ENCODE peak calls at places on chromosomes 1 and 21, in six cellular contexts. R is Caco-2, F is breast epithelium, E is Calu3, Q is activated B cell treated with CpG ODN at 0.5 μM for 24 hours, P is SK-N-SH. N is an unnamed sample.

GRCh38 chr1:61472876-61473275 is 252.1 kb downstream of the TM2D1 start:
- DNase-seq in R (no peak), F (no peak), E (no peak), Q (no peak), P (no peak), N (no peak)

GRCh38 chr21:35234725-35235124 is 185.6 kb upstream of the RUNX1 start:
- DNase-seq in R (no peak), F (no peak), E (no peak), Q (no peak), P (no peak), N (no peak)

GRCh38 chr1:207388721-207389120 is 65.4 kb upstream of the CR2 start:
- DNase-seq in R (no peak), F (no peak), E (no peak), Q (no peak), P (no peak), N (no peak)

GRCh38 chr1:236176337-236177336 is 34.3 kb downstream of the GPR137B start:
- DNase-seq in R (no peak), F (peak; percentile 2), E (peak; percentile 15), Q (no peak), P (no peak), N (no peak)

GRCh38 chr21:33115586-33116541 is 45.9 kb downstream of the OLIG1 start:
- DNase-seq in R (no peak), F (peak; percentile 22), E (no peak), Q (no peak), P (no peak), N (no peak)

GRCh38 chr1:81252471-81253160 is 548.1 kb upstream of the ADGRL2 start:
- DNase-seq in R (no peak), F (no peak), E (no peak), Q (no peak), P (no peak), N (no peak)

GRCh38 chr1:79633456-79633855 is 626.9 kb upstream of the ADGRL4 start:
- DNase-seq in R (no peak), F (no peak), E (no peak), Q (no peak), P (no peak), N (no peak)

GRCh38 chr1:37305841-37306240 is 168.5 kb upstream of the ZC3H12A start:
- DNase-seq in R (no peak), F (no peak), E (no peak), Q (no peak), P (no peak), N (no peak)

GRCh38 chr21:45455321-45456013 is 50.5 kb downstream of the COL18A1 start:
- DNase-seq in R (no peak), F (peak; percentile 77), E (no peak), Q (no peak), P (no peak), N (no peak)

GRCh38 chr1:197544553-197544952 is 230.7 kb downstream of the DENND1B start:
- DNase-seq in R (no peak), F (no peak), E (no peak), Q (no peak), P (no peak), N (no peak)

GRCh38 chr1:19644761-19645543 is 841 bp downstream of the NBL1 start:
- DNase-seq in R (no peak), F (no peak), E (no peak), Q (peak; percentile 31), P (peak; percentile 77), N (no peak)

GRCh38 chr1:171032822-171033702 is 57.6 kb upstream of the FMO3 start:
- DNase-seq in R (no peak), F (no peak), E (no peak), Q (no peak), P (no peak), N (no peak)

GRCh38 chr21:26032263-26032662 is 138.3 kb downstream of the APP start:
- DNase-seq in R (no peak), F (no peak), E (no peak), Q (no peak), P (no peak), N (no peak)
- TF ChIP-seq CTCF in R (no peak), F (no peak), E (no peak), Q (no peak), P (peak; percentile 20), N (no peak)

GRCh38 chr21:37220981-37221664 is 46.0 kb downstream of the VPS26C start:
- DNase-seq in R (peak; percentile 95), F (peak; percentile 88), E (peak; percentile 92), Q (peak; percentile 90), P (peak; percentile 94), N (peak; percentile 97)
- TF ChIP-seq CTCF in R (peak; percentile 48), F (no peak), E (no peak), Q (no peak), P (peak; percentile 31), N (no peak)

GRCh38 chr1:10788592-10789006 is 7.8 kb downstream of the CASZ1 start:
- DNase-seq in R (peak; percentile 30), F (no peak), E (peak; percentile 55), Q (no peak), P (peak; percentile 86), N (no peak)
- TF ChIP-seq CTCF in R (peak; percentile 37), F (peak; percentile 43), E (no peak), Q (no peak), P (no peak), N (no peak)

DNA sequence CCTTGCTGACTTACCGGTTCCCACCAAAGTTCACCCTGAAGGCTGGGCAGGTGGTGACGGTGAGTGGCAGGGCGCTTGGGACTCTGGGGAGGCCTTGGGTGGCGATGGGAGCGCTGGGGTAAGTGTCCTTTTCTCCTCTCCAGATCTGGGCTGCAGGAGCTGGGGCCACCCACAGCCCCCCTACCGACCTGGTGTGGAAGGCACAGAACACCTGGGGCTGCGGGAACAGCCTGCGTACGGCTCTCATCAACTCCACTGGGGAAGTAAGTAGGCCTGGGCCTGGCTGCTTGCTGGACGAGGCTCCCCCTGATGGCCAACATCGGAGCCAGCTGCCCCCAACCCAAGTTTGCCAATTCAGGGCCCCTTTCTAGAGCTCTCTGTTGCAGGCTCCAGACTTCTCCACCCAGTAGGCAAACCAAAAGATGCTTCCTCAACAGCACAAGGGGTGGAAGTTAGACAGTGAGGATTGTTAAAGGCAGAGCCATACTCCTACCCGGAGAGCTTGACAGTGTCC is 16.4 kb upstream of the SEMA4A start:
- DNase-seq in R (no peak), F (no peak), E (no peak), Q (no peak), P (no peak), N (no peak)
- TF ChIP-seq CTCF in R (peak; percentile 49), F (no peak), E (no peak), Q (no peak), P (peak; percentile 39), N (no peak)

DNA sequence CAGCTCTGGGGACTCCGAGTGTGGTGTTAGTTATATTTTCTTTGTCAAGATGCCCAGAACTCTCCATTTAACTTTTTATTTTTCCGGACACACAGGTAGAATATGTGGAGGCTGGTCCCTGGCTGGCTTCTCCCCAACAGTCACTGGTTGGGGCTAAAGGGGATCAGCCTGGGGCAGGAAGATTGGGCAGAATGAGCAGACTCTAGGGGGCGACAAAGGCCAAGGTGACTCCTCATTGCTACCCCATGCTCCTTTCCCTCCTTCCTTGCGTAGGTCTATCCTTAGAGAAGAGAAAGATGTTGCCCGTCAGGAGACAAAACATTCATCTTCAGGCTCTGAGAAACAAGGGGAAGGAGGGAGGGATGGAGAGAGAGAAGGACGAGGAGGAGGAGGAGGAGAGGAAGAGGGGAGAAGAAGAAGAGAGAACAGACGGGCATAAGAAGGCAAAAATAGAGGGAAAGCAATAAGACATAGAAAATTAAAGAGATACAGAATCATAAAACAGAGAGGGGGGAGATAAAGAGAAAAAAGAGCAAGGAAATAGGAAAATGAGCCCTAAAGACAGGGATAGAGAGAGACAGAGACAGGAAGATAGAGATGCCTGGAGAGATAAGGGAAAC is 89.9 kb downstream of the FOXD2 start:
- DNase-seq in R (peak; percentile 45), F (no peak), E (peak; percentile 79), Q (no peak), P (no peak), N (no peak)
- TF ChIP-seq CTCF in R (peak; percentile 43), F (no peak), E (peak; percentile 80), Q (no peak), P (peak; percentile 21), N (no peak)

DNA sequence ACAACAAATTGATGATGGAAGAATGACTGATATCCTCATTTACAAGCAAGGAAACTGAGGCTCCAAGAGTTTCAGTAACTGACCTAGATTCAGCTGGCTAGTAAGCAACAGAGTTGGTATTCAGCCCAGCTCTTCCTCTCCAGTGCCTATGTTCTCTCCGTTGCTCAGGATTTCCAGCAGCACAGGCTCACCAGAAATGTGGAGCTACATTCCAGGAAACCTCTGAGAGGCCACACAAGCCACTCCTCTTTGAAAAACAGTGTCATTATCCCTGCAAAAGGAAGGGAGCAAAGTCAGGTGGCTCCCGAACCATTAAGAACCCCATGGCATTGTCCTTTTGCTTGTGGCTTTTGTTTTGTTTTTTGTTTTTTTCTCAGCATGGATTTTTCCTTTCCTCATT is 40.6 kb upstream of the DUSP10 start:
- DNase-seq in R (no peak), F (no peak), E (no peak), Q (no peak), P (no peak), N (no peak)
- TF ChIP-seq CTCF in R (no peak), F (no peak), E (no peak), Q (no peak), P (no peak), N (no peak)

DNA sequence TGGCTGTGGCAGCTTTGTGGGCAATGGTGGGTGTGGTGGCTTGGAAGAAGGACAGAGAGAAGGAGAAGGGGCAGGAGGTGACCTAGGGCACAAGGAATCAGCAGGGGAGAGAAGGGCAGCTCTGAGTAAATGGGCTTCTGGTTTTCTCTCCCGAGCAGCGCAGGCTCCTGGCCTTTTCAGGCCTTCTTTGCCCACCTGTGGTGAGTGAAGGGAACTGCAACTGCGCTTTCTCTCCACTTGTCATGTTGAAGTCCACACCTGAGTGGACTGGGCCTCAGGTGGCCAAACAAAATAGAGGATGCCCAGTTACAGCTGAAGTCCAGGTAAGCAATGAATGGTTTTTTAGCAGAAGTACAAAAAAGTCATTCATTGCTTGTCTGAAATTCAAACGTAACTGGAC is 29.4 kb upstream of the KCNA10 start:
- DNase-seq in R (peak; percentile 41), F (no peak), E (peak; percentile 43), Q (no peak), P (peak; percentile 51), N (no peak)
- TF ChIP-seq CTCF in R (peak; percentile 68), F (peak; percentile 35), E (peak; percentile 54), Q (no peak), P (peak; percentile 39), N (no peak)

DNA sequence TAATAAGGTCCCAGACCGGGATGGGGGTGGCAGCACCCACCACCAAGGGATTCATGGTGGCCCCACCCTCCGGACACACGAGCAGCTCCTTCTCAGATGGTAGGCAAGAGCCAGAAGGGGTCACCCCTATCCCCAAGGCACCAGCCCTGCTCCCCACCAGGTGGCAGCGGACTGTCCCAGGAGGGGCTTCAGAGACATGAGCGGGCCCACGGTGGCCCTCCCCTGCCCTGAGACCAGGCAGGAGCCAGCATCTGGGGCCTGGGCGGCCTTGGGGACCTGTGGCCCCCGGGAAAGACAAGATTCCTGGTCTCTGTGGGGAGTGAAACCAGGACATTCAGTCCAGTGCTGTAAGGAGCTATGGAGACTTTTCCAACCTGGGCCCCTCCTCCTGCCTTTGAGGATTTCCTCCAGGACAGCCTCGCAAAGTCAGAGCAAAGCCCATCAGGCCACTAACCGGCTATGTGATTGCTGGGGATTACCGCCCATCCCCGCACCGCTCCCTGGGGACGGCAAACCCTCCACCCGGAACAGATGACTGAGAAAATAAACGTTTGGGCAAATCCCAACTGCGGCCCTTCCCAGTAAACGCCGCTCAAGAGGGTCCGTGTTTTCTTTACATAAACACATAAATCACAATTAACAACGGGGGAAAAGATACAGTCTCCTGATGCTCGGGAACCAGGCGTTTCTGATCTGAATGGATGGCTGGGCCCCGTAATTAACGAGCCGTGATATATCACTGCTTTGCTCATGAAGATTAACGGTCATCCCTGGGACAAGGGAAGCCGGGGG is 50.9 kb upstream of the ARHGEF16 start:
- DNase-seq in R (peak; percentile 13), F (no peak), E (no peak), Q (no peak), P (no peak), N (no peak)
- TF ChIP-seq CTCF in R (peak; percentile 25), F (no peak), E (peak; percentile 28), Q (no peak), P (no peak), N (no peak)

GRCh38 chr1:33338495-33339211 is 17.8 kb upstream of the A3GALT2 start:
- DNase-seq in R (peak; percentile 15), F (peak; percentile 76), E (no peak), Q (no peak), P (no peak), N (no peak)
- TF ChIP-seq CTCF in R (no peak), F (no peak), E (no peak), Q (no peak), P (no peak), N (no peak)